ENCODE peak calls at places on chromosome 15, in ten cellular contexts. Y is stimulated activated CD4-positive, alpha-beta T cell treated with anti-CD3 and anti-CD28 coated beads, Interleukin-1b, Interleukin-23, amount 100 ng/mL, for 1 hour; G is DMS153; W is hypothalamus; I is CD4-positive, alpha-beta T cell; H is NCI-H2081; P is glutamatergic neuron; V is non-pigmented ciliary epithelial cell; R is fibroblast of the conjunctiva; S is EL. M is an unnamed sample.

GRCh38 chr15:100661161-100661560 is 58.8 kb downstream of the ASB7 start:
- DNase-seq in V (no peak), S (no peak), G (no peak), R (no peak), P (no peak), H (peak), W (no peak), Y (no peak), I (no peak), M (no peak)

GRCh38 chr15:40282870-40283614 is at the start of gene ANKRD63:
- DNase-seq in P (no peak), W (peak), G (no peak), S (peak), V (no peak), I (peak), Y (no peak), H (no peak), R (no peak), M (no peak)

GRCh38 chr15:75177360-75178071 is 24.2 kb upstream of the C15orf39 start:
- DNase-seq in Y (no peak), I (no peak), G (no peak), H (no peak), R (no peak), V (no peak), W (no peak), S (no peak), P (no peak), M (no peak)

GRCh38 chr15:52082197-52083036 is 30.2 kb downstream of the BCL2L10 start:
- DNase-seq in P (no peak), S (no peak), G (no peak), I (no peak), W (no peak), Y (no peak), V (no peak), R (no peak), H (no peak), M (no peak)

GRCh38 chr15:66883322-66883911 is 181.4 kb downstream of the SMAD6 start:
- DNase-seq in V (peak), S (peak), I (no peak), H (no peak), R (peak), P (no peak), W (peak), Y (no peak), G (no peak), M (peak)

GRCh38 chr15:70160267-70160666 is 62.5 kb upstream of the TLE3 start:
- DNase-seq in V (no peak), H (no peak), P (no peak), G (no peak), I (no peak), Y (no peak), W (no peak), R (no peak), S (peak), M (no peak)

GRCh38 chr15:101031203-101031602 is 112.0 kb downstream of the LRRK1 start:
- DNase-seq in G (no peak), S (no peak), H (no peak), V (no peak), W (no peak), P (peak), R (no peak), Y (no peak), I (no peak), M (no peak)

GRCh38 chr15:43552261-43552660 is 34.9 kb downstream of the MAP1A start:
- DNase-seq in R (no peak), G (no peak), S (no peak), V (no peak), I (no peak), P (no peak), H (no peak), W (no peak), Y (no peak), M (no peak)

M was measured in amniotic stem cell.